ENCODE peak calls at places on chromosomes 11 and 22, in five cellular contexts. Y, P, M, I and Q are unnamed samples.

GRCh38 chr22:20437253-20438065 is at the start of gene SCARF2:
- DNase-seq in M (no peak), I (no peak), Y (peak; percentile 37), P (peak; percentile 83), Q (no peak)

GRCh38 chr11:112400615-112401014 is 140.0 kb upstream of the PLET1 start:
- DNase-seq in Y (no peak), I (no peak), P (no peak), M (no peak), Q (no peak)

GRCh38 chr11:132463941-132464340 is 1068.4 kb downstream of the OPCML start:
- DNase-seq in Y (no peak), I (no peak), M (no peak), P (no peak), Q (no peak)

GRCh38 chr22:19136915-19137314 is 5.8 kb downstream of the TSSK2 start:
- DNase-seq in P (no peak), Y (no peak), I (no peak), M (no peak), Q (no peak)

GRCh38 chr11:115616941-115617340 is 112.7 kb upstream of the CADM1 start:
- DNase-seq in P (no peak), I (no peak), M (no peak), Y (no peak), Q (no peak)

GRCh38 chr11:20127671-20128527 is 32.4 kb downstream of the DBX1 start:
- DNase-seq in I (peak; percentile 72), M (peak; percentile 42), P (peak; percentile 84), Y (peak; percentile 85), Q (no peak)

GRCh38 chr11:38791346-38791961 is 2193.4 kb upstream of the RAG2 start:
- DNase-seq in M (peak; percentile 39), Y (no peak), I (no peak), P (peak; percentile 88), Q (no peak)

GRCh38 chr11:111540114-111540920 is at the start of gene LAYN:
- DNase-seq in P (peak; percentile 55), Y (peak; percentile 46), M (no peak), I (peak; percentile 43), Q (no peak)

GRCh38 chr22:20438678-20439492 is 1.3 kb upstream of the SCARF2 start:
- DNase-seq in I (no peak), Y (no peak), M (no peak), P (peak; percentile 43), Q (no peak)

GRCh38 chr11:88340366-88340930 is 2.9 kb upstream of the CTSC start:
- DNase-seq in I (no peak), P (no peak), Y (no peak), M (no peak), Q (no peak)

GRCh38 chr11:123654566-123655081 is at the start of gene SCN3B:
- DNase-seq in P (peak; percentile 90), Y (peak; percentile 57), M (peak; percentile 67), I (peak; percentile 24), Q (no peak)

GRCh38 chr11:84890706-84891105 is 736.4 kb downstream of the DLG2 start:
- DNase-seq in Y (no peak), M (no peak), P (peak; percentile 42), I (no peak), Q (no peak)

GRCh38 chr11:104547996-104548661 is 350.1 kb downstream of the CASP12 start:
- DNase-seq in I (no peak), P (no peak), Y (no peak), M (peak; percentile 48), Q (no peak)

GRCh38 chr22:33274214-33274828 is 216.1 kb upstream of the SYN3 start:
- DNase-seq in I (peak; percentile 32), M (peak; percentile 14), P (peak; percentile 20), Y (peak; percentile 24), Q (no peak)

GRCh38 chr11:114819028-114819427 is 140.7 kb downstream of the NXPE2 start:
- DNase-seq in Y (no peak), M (peak; percentile 3), I (no peak), P (no peak), Q (no peak)

GRCh38 chr22:41445171-41446056 is 1.2 kb downstream of the TOB2 start:
- DNase-seq in Y (peak; percentile 31), I (no peak), M (peak; percentile 7), P (peak; percentile 29), Q (no peak)

GRCh38 chr11:122202951-122203456 is 87.0 kb upstream of the BLID start:
- DNase-seq in P (peak; percentile 74), Y (peak; percentile 40), I (peak; percentile 63), M (peak; percentile 93), Q (peak; percentile 86)

GRCh38 chr11:77590194-77590591 is 440 bp downstream of the AQP11 start:
- DNase-seq in P (peak; percentile 37), M (no peak), I (peak; percentile 25), Y (peak; percentile 57), Q (peak; percentile 77)

GRCh38 chr11:2137202-2138071 is 1.8 kb downstream of the IGF2 start:
- DNase-seq in I (peak; percentile 58), Y (peak; percentile 34), M (peak; percentile 20), P (peak; percentile 89), Q (no peak)

GRCh38 chr22:30444632-30445437 is 19.3 kb downstream of the MTFP1 start:
- DNase-seq in Y (peak; percentile 48), M (peak; percentile 34), I (no peak), P (peak; percentile 71), Q (no peak)

GRCh38 chr11:129639300-129639699 is 176.3 kb upstream of the TMEM45B start:
- DNase-seq in P (no peak), I (no peak), Y (no peak), M (peak; percentile 99), Q (no peak)

GRCh38 chr11:70135142-70136132 is 57.3 kb downstream of the ANO1 start:
- DNase-seq in M (no peak), I (no peak), P (peak; percentile 37), Y (no peak), Q (no peak)

GRCh38 chr11:9688716-9689511 is 25.0 kb downstream of the SWAP70 start:
- DNase-seq in P (peak; percentile 39), M (peak; percentile 80), Y (no peak), I (no peak), Q (no peak)

GRCh38 chr22:30874431-30875370 is 93.9 kb downstream of the MORC2 start:
- DNase-seq in P (no peak), Y (no peak), I (no peak), M (no peak), Q (no peak)

GRCh38 chr11:128768876-128769275 is 75.0 kb downstream of the FLI1 start:
- DNase-seq in M (no peak), I (no peak), Y (no peak), P (no peak), Q (no peak)

GRCh38 chr11:76086713-76087635 is 119.3 kb downstream of the WNT11 start:
- DNase-seq in I (no peak), P (no peak), Y (no peak), M (no peak), Q (no peak)

GRCh38 chr11:103789957-103790356 is 246.5 kb upstream of the DDI1 start:
- DNase-seq in I (no peak), Y (no peak), P (no peak), M (no peak), Q (no peak)

GRCh38 chr11:102757823-102758549 is 22.4 kb downstream of the MMP10 start:
- DNase-seq in I (no peak), M (peak; percentile 95), P (no peak), Y (no peak), Q (no peak)

GRCh38 chr11:120128392-120129172 is 9.3 kb downstream of the TRIM29 start:
- DNase-seq in I (peak; percentile 82), M (peak; percentile 95), Y (peak; percentile 91), P (no peak), Q (no peak)

GRCh38 chr11:120130991-120131760 is 6.7 kb downstream of the TRIM29 start:
- DNase-seq in I (peak; percentile 12), M (no peak), P (no peak), Y (peak; percentile 4), Q (peak; percentile 62)

GRCh38 chr11:120130176-120130980 is 7.5 kb downstream of the TRIM29 start:
- DNase-seq in Y (peak; percentile 7), I (no peak), P (no peak), M (no peak), Q (peak; percentile 58)

GRCh38 chr11:120127236-120127635 is 10.7 kb downstream of the TRIM29 start:
- DNase-seq in P (no peak), I (no peak), M (no peak), Y (no peak), Q (no peak)

GRCh38 chr11:120129570-120129969 is 8.3 kb downstream of the TRIM29 start:
- DNase-seq in Y (no peak), P (no peak), M (no peak), I (no peak), Q (no peak)
- H3K27ac ChIP-seq in Y (peak overlapping the region; percentile 71), P (no peak overlapping the region), M (peak overlapping the region; percentile 97), I (peak overlapping the region; percentile 76), Q (no peak overlapping the region)

DNA sequence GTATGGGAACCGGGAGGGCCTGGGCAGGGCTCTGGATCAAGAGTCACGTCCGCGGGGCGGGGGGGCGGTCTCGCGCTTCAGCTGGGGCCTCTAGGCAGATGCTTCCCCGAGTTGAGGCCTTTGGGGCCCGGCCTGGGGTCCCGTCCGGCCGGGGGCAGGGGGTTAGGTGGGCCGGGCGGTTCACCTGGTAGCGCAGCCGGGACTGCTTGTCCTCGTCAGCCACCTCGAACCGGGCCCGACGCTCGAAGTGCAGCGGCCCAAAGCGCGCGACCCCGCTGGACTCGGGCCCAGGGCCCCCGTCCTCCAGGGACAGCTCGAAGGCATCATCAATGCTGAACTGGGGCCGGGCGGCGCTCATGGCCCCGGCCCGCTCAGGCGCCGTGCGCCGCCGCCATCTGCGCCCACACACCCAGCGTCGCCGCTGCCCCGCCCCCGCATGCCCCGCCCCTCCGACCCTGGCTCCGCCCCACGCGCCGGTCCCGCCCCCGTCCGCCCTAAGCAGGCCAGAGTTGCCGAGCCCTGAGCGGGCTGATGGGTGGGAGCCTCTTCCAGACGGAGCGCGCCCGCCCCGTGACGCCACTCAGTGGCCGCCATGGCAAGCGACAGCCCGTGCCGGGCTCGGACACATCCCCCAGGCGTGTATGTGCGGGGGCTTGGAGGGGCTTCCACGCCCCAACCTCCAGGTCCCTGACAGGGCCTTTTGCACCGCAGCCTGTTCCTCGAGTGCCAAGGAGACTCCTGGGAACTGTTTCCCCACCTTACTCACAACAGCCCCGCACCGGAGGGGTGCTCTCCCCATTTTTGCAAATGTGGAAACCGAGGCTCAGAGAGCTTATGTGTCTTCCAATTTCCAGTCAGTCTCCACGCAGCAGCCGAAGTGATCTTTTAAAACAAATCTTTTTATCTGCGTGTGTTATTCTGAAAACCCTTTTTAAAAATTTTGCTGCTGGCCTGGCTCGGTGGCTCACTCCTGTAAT is at the start of gene TMEM134:
- DNase-seq in M (peak; percentile 80), Y (peak; percentile 94), I (peak; percentile 90), P (peak; percentile 95), Q (peak; percentile 96)
- H3K4me3 ChIP-seq in M (peak within 1 kb of the TSS; percentile 86), Y (peak within 1 kb of the TSS; percentile 82), I (peak within 1 kb of the TSS; percentile 68), P (peak within 1 kb of the TSS; percentile 86), Q (peak within 1 kb of the TSS; percentile 93)

GRCh38 chr11:31939004-31939403 is 127.9 kb upstream of the PAX6 start:
- DNase-seq in M (no peak), I (no peak), P (no peak), Y (no peak), Q (no peak)
- H3K27ac ChIP-seq in M (no peak overlapping the region), I (no peak overlapping the region), P (no peak overlapping the region), Y (no peak overlapping the region), Q (no peak overlapping the region)

DNA sequence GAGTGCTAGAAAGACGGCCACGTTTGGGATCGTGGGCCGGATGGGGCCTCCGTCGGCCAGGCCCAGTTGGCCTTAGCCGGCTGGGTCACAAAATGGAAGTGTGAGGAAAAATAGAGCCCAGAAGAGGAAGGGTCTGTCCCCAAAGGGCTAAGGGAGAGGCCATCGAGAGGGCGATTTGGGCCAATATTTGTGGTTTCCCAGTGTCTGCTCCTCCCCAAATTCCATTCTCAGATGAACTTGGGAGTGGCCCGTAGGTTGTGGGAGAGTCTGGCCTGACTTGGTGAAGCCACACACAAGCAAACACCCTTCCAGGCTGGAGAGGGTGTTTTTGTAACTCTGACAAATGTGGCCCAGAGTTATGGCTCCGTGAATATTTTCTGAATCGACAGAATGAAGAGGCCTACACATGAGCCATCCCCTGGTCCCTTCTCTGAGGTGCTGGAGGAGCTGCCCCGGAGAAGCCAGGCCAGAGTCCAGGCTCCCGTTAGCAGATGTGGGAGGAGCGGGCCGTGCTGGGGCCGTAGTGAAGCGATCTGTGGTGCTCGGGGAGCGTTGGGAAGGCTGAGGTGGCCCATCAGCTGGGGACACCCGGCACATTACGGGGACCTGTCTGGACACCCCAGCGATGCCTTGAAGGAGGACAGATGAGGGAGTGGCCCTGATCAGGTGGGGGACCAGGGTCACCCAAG is 73.5 kb upstream of the PPARA start:
- DNase-seq in Y (peak; percentile 28), M (peak; percentile 77), I (peak; percentile 46), P (no peak), Q (peak; percentile 82)
- H3K4me3 ChIP-seq in Y (peak overlapping the region; percentile 73), M (peak overlapping the region; percentile 99), I (peak overlapping the region; percentile 90), P (no peak overlapping the region), Q (peak overlapping the region; percentile 96)